ENCODE peak calls at places on chromosomes 7 and 10, in seven cellular contexts. N, F, C, X, R, H and U are unnamed samples.
A peak's percentile ranks its signal among the peaks of the same experiment; 100 is the strongest.

GRCh38 chr10:72331575-72332422 is 22.9 kb downstream of the DNAJB12 start:
- DNase-seq in N (peak; percentile 90), F (peak; percentile 31), C (peak; percentile 97), X (peak; percentile 99), R (peak; percentile 76), H (peak; percentile 34), U (peak; percentile 80)

GRCh38 chr7:11847336-11847735 is 15.3 kb upstream of the THSD7A start:
- DNase-seq in N (no peak), F (no peak), C (no peak), X (no peak), R (no peak), H (no peak), U (no peak)

GRCh38 chr7:32068411-32068905 is 1.7 kb downstream of the PDE1C start:
- DNase-seq in N (no peak), F (no peak), C (no peak), X (no peak), R (no peak), H (no peak), U (no peak)

GRCh38 chr7:54541941-54542618 is at the start of gene VSTM2A:
- DNase-seq in N (no peak), F (no peak), C (peak; percentile 79), X (peak; percentile 75), R (no peak), H (peak; percentile 10), U (peak; percentile 72)

GRCh38 chr7:129650056-129650758 is 38.7 kb downstream of the NRF1 start:
- DNase-seq in N (no peak), F (no peak), C (no peak), X (no peak), R (no peak), H (no peak), U (no peak)

GRCh38 chr7:4066626-4067475 is 615.2 kb upstream of the FOXK1 start:
- DNase-seq in N (no peak), F (no peak), C (no peak), X (no peak), R (no peak), H (no peak), U (no peak)

GRCh38 chr10:129969528-129970264 is 5.6 kb upstream of the EBF3 start:
- DNase-seq in N (no peak), F (no peak), C (no peak), X (no peak), R (no peak), H (no peak), U (peak; percentile 24)

GRCh38 chr7:147245274-147245673 is 1128.7 kb downstream of the CNTNAP2 start:
- DNase-seq in N (peak; percentile 6), F (peak; percentile 24), C (peak; percentile 74), X (peak; percentile 66), R (peak; percentile 25), H (peak; percentile 56), U (peak; percentile 15)

GRCh38 chr7:125061776-125062397 is 132.3 kb upstream of the POT1 start:
- DNase-seq in N (peak; percentile 71), F (peak; percentile 41), C (peak; percentile 45), X (no peak), R (no peak), H (no peak), U (no peak)

GRCh38 chr10:104483582-104483981 is 129.9 kb downstream of the CFAP58 start:
- DNase-seq in N (no peak), F (no peak), C (no peak), X (no peak), R (no peak), H (no peak), U (no peak)

GRCh38 chr10:109624939-109625338 is 298.4 kb downstream of the XPNPEP1 start:
- DNase-seq in N (no peak), F (no peak), C (no peak), X (no peak), R (no peak), H (no peak), U (no peak)

GRCh38 chr7:116547347-116547746 is 22.5 kb downstream of the CAV1 start:
- DNase-seq in N (peak; percentile 78), F (peak; percentile 81), C (no peak), X (no peak), R (no peak), H (peak; percentile 10), U (no peak)

GRCh38 chr7:96596120-96596826 is 113.4 kb downstream of the SEM1 start:
- DNase-seq in N (peak; percentile 7), F (no peak), C (peak; percentile 75), X (no peak), R (no peak), H (peak; percentile 46), U (no peak)

GRCh38 chr7:151150388-151150787 is 17.1 kb downstream of the GBX1 start:
- DNase-seq in N (no peak), F (no peak), C (no peak), X (no peak), R (no peak), H (peak; percentile 5), U (no peak)

GRCh38 chr10:50501899-50502556 is 121.7 kb downstream of the SGMS1 start:
- DNase-seq in N (no peak), F (no peak), C (peak; percentile 52), X (no peak), R (no peak), H (no peak), U (no peak)

GRCh38 chr10:100812978-100813377 is 67.6 kb downstream of the PAX2 start:
- DNase-seq in N (no peak), F (no peak), C (no peak), X (no peak), R (no peak), H (no peak), U (no peak)

GRCh38 chr10:17041626-17042520 is 87.7 kb downstream of the CUBN start:
- DNase-seq in N (no peak), F (no peak), C (no peak), X (no peak), R (no peak), H (no peak), U (no peak)

GRCh38 chr7:5495581-5496375 is 72.1 kb upstream of the TNRC18 start:
- DNase-seq in N (no peak), F (no peak), C (no peak), X (no peak), R (no peak), H (no peak), U (no peak)

GRCh38 chr10:113922787-113923570 is 68.5 kb downstream of the NHLRC2 start:
- DNase-seq in N (no peak), F (no peak), C (peak; percentile 50), X (peak; percentile 49), R (peak; percentile 17), H (no peak), U (no peak)

GRCh38 chr7:17207220-17207619 is 91.2 kb upstream of the AHR start:
- DNase-seq in N (no peak), F (peak; percentile 26), C (no peak), X (no peak), R (no peak), H (no peak), U (no peak)
- H3K79me1 ChIP-seq in N (no peaks in the 10 kb centered on the region), F (no peaks in the 10 kb centered on the region), C (no peaks in the 10 kb centered on the region), X (no peaks in the 10 kb centered on the region), R (no peaks in the 10 kb centered on the region), H (no peaks in the 10 kb centered on the region), U (no peaks in the 10 kb centered on the region)

GRCh38 chr10:70963271-70963670 is 74.9 kb upstream of the PCBD1 start:
- DNase-seq in N (no peak), F (no peak), C (no peak), X (no peak), R (no peak), H (no peak), U (no peak)

GRCh38 chr10:70964881-70965280 is 76.5 kb upstream of the PCBD1 start:
- DNase-seq in N (no peak), F (no peak), C (no peak), X (no peak), R (no peak), H (no peak), U (no peak)

GRCh38 chr10:70964281-70964680 is 75.9 kb upstream of the PCBD1 start:
- DNase-seq in N (no peak), F (no peak), C (no peak), X (no peak), R (no peak), H (no peak), U (no peak)

GRCh38 chr10:70960783-70961570 is 72.6 kb upstream of the PCBD1 start:
- DNase-seq in N (no peak), F (no peak), C (no peak), X (no peak), R (no peak), H (no peak), U (no peak)

DNA sequence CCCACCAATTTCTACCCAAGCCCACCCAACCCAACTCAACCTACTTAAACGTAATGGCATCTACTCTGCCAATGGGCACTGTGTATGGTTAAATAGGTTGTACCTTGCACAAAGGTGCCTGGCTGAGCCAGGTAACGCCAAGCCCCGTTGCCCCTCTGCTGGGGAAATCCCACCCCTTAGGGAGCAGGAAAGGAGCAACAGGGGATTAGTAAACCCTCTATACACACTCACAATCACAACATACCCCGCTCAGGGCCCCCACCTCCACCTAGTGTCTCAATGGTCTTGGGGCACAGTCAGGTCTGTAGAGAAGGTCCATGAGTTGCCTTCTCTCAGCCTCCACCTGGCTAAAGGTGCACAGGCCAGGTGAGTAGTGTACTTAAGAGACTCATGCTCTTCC is 74.3 kb upstream of the PCBD1 start:
- DNase-seq in N (no peak), F (no peak), C (no peak), X (no peak), R (no peak), H (no peak), U (no peak)
- H3K79me1 ChIP-seq in N (no peaks in the 10 kb centered on the region), F (no peaks in the 10 kb centered on the region), C (no peaks in the 10 kb centered on the region), X (no peaks in the 10 kb centered on the region), R (no peaks in the 10 kb centered on the region), H (no peaks in the 10 kb centered on the region), U (no peaks in the 10 kb centered on the region)

GRCh38 chr7:149713061-149713730 is 60.2 kb downstream of the ZNF467 start:
- DNase-seq in N (no peak), F (no peak), C (no peak), X (peak; percentile 24), R (no peak), H (no peak), U (no peak)
- H3K79me1 ChIP-seq in N (peaks cover 21% of the 10 kb centered on the region), F (peaks cover 12% of the 10 kb centered on the region), C (peaks cover 17% of the 10 kb centered on the region), X (no peaks in the 10 kb centered on the region), R (peaks cover 14% of the 10 kb centered on the region), H (peaks cover 14% of the 10 kb centered on the region), U (peaks cover 13% of the 10 kb centered on the region)

GRCh38 chr10:127194598-127194997 is 1.8 kb downstream of the INSYN2A start:
- DNase-seq in N (no peak), F (no peak), C (no peak), X (no peak), R (no peak), H (no peak), U (no peak)

GRCh38 chr10:127190427-127190826 is 6.0 kb downstream of the INSYN2A start:
- DNase-seq in N (no peak), F (no peak), C (no peak), X (no peak), R (no peak), H (no peak), U (no peak)

GRCh38 chr10:127195041-127195506 is 1.3 kb downstream of the INSYN2A start:
- DNase-seq in N (no peak), F (no peak), C (peak; percentile 66), X (peak; percentile 56), R (no peak), H (no peak), U (no peak)

GRCh38 chr10:127195571-127196226 is 692 bp downstream of the INSYN2A start:
- DNase-seq in N (peak; percentile 33), F (peak; percentile 12), C (peak; percentile 41), X (peak; percentile 48), R (no peak), H (no peak), U (no peak)

DNA sequence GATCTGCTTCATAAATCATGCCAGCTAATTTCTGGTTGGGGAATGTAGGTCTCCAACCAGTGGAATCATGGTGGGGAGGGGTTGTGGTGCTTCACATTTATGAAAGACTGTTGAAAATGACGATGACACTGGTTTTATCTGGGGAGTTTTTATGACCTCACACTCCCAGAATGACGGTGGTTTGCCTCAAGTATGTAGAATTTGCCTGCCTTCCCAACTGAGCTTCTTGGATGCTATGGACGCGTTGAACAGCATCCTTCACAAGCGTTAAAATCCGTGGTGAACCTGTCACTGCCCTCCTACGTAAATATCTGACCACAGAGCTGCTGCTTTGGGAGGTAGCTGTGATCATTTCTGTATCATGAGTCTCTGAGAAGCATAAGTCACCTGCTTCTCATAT is 3.3 kb downstream of the INSYN2A start:
- DNase-seq in N (peak; percentile 22), F (peak; percentile 88), C (no peak), X (no peak), R (no peak), H (no peak), U (no peak)
- H3K79me1 ChIP-seq in N (peaks cover 16% of the 10 kb centered on the region), F (peaks cover 4% of the 10 kb centered on the region), C (no peaks in the 10 kb centered on the region), X (no peaks in the 10 kb centered on the region), R (no peaks in the 10 kb centered on the region), H (no peaks in the 10 kb centered on the region), U (no peaks in the 10 kb centered on the region)